ENCODE peak calls at places on chromosomes 4 and X, in five cellular contexts. T is fibroblast of mammary gland, U is fibroblast of the aortic adventitia, Y is cardiac muscle cell, D is left ventricle myocardium inferior. I is an unnamed sample.

GRCh38 chr4:113708250-113708649 is 53.3 kb downstream of the CAMK2D start:
- DNase-seq in T (peak; percentile 17), U (no peak), Y (no peak), D (no peak), I (no peak)

GRCh38 chrX:37787353-37787869 is 7.6 kb downstream of the CYBB start:
- DNase-seq in T (no peak), U (no peak), Y (no peak), D (no peak), I (no peak)

GRCh38 chr4:118265312-118266144 is 87.3 kb downstream of the PRSS12 start:
- DNase-seq in T (no peak), U (peak; percentile 2), Y (no peak), D (no peak), I (peak; percentile 67)

GRCh38 chrX:49192722-49193328 is 6.7 kb upstream of the PRICKLE3 start:
- DNase-seq in T (peak; percentile 45), U (peak; percentile 43), Y (no peak), D (no peak), I (peak; percentile 35)

GRCh38 chr4:57158221-57158620 is 48.0 kb upstream of the IGFBP7 start:
- DNase-seq in T (peak; percentile 22), U (peak; percentile 26), Y (no peak), D (no peak), I (no peak)

GRCh38 chr4:172986114-172986513 is 182.5 kb upstream of the GALNT7 start:
- DNase-seq in T (no peak), U (no peak), Y (no peak), D (no peak), I (no peak)

GRCh38 chrX:103774070-103774642 is 2.5 kb upstream of the PLP1 start:
- DNase-seq in T (peak; percentile 54), U (peak; percentile 52), Y (peak; percentile 17), D (no peak), I (peak; percentile 41)

GRCh38 chr4:160129439-160129838 is 1026.6 kb downstream of the RAPGEF2 start:
- DNase-seq in T (peak; percentile 1), U (no peak), Y (no peak), D (no peak), I (no peak)

GRCh38 chr4:126465341-126465740 is 1150.6 kb downstream of the FAT4 start:
- DNase-seq in T (peak; percentile 16), U (no peak), Y (no peak), D (no peak), I (no peak)

GRCh38 chrX:119041175-119041574 is 31.6 kb upstream of the CT47C1 start:
- DNase-seq in T (peak; percentile 93), U (peak; percentile 80), Y (peak; percentile 1), D (peak; percentile 31), I (peak; percentile 66)

GRCh38 chr4:57099363-57099762 is 10.8 kb downstream of the IGFBP7 start:
- DNase-seq in T (no peak), U (no peak), Y (no peak), D (no peak), I (no peak)

I was measured in testis.